ENCODE peak calls at places on chromosomes 1 and 21, in five cellular contexts. Y, H, N, X and G are unnamed samples.
A peak's percentile ranks its signal among the peaks of the same experiment; 100 is the strongest.

GRCh38 chr1:167472729-167473529 is 45.4 kb downstream of the CD247 start:
- DNase-seq in H (no peak), X (no peak), N (no peak), Y (no peak), G (no peak)

GRCh38 chr1:2151906-2152305 is 42.7 kb downstream of the FAAP20 start:
- DNase-seq in H (no peak), X (no peak), N (no peak), Y (no peak), G (no peak)

GRCh38 chr1:57190898-57191297 is 225.1 kb upstream of the C8B start:
- DNase-seq in N (no peak), X (no peak), H (no peak), Y (no peak), G (no peak)

GRCh38 chr21:14773777-14774345 is 227.7 kb upstream of the SAMSN1 start:
- DNase-seq in H (peak; percentile 83), Y (no peak), N (peak; percentile 29), X (no peak), G (no peak)

GRCh38 chr1:91273875-91274274 is 130.8 kb downstream of the HFM1 start:
- DNase-seq in H (no peak), N (no peak), Y (no peak), X (no peak), G (no peak)

GRCh38 chr1:225458222-225458631 is 30.4 kb upstream of the LBR start:
- DNase-seq in H (no peak), X (no peak), N (no peak), Y (no peak), G (no peak)

GRCh38 chr1:226687476-226687875 is 51.6 kb downstream of the ITPKB start:
- DNase-seq in N (no peak), X (no peak), H (no peak), Y (no peak), G (no peak)

GRCh38 chr21:46111857-46112730 is 14.2 kb downstream of the COL6A2 start:
- DNase-seq in Y (peak; percentile 14), H (peak; percentile 7), X (peak; percentile 82), N (no peak), G (peak; percentile 60)

GRCh38 chr1:210647406-210648333 is 319.0 kb downstream of the HHAT start:
- DNase-seq in N (no peak), H (no peak), Y (no peak), X (no peak), G (no peak)

GRCh38 chr21:44024895-44025353 is 12.8 kb downstream of the TRAPPC10 start:
- DNase-seq in X (no peak), H (peak; percentile 17), N (no peak), Y (peak; percentile 24), G (peak; percentile 75)

GRCh38 chr1:13469343-13469742 is 44.5 kb downstream of the LRRC38 start:
- DNase-seq in Y (no peak), X (no peak), N (no peak), H (no peak), G (no peak)

GRCh38 chr1:225603538-225604354 is 49.2 kb downstream of the ENAH start:
- DNase-seq in X (no peak), H (no peak), Y (no peak), N (peak; percentile 54), G (no peak)

GRCh38 chr1:26373281-26373680 is 731 bp upstream of the ZNF683 start:
- DNase-seq in Y (no peak), N (no peak), X (no peak), H (no peak), G (no peak)

GRCh38 chr1:215188302-215188950 is 105.9 kb downstream of the KCNK2 start:
- DNase-seq in N (no peak), H (no peak), X (no peak), Y (no peak), G (no peak)

GRCh38 chr21:42089093-42089631 is 18.0 kb downstream of the UMODL1 start:
- DNase-seq in X (no peak), H (no peak), Y (no peak), N (no peak), G (no peak)

GRCh38 chr1:6445062-6445763 is 20.6 kb downstream of the ESPN start:
- DNase-seq in H (peak; percentile 74), Y (no peak), X (no peak), N (no peak), G (no peak)

DNA sequence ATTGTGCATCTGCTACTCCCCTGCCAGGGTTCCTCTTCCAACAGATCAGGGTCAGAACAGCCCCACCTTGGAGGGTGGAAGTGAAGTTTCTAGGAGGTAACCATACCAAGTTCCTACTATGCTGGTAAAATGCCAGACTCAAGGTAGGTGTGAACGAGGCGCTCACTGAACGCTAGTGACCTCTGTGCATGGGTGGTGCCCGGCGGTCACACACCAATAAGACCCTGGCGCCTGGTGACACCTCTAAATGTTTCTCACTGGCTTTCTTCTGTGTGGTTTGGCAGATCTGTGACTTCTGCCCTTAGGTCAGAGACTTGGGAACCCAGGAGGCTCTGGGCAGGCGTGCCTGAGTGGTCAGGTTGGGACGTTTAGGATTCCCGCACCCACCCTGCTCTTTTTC is 55.9 kb downstream of the TMCO4 start:
- DNase-seq in X (no peak), H (no peak), Y (no peak), N (no peak), G (no peak)
- H3K4me3 ChIP-seq in X (no peak overlapping the region), H (no peak overlapping the region), Y (no peak overlapping the region), N (no peak overlapping the region), G (no peak overlapping the region)

GRCh38 chr1:42957229-42957879 is 1.3 kb downstream of the SLC2A1 start:
- DNase-seq in Y (no peak), X (peak; percentile 71), N (no peak), H (peak; percentile 67), G (no peak)

GRCh38 chr1:42958488-42959317 is at the start of gene SLC2A1:
- DNase-seq in N (peak; percentile 89), Y (peak; percentile 90), X (peak; percentile 95), H (peak; percentile 94), G (peak; percentile 90)

GRCh38 chr1:42955311-42956063 is 3.2 kb downstream of the SLC2A1 start:
- DNase-seq in H (no peak), N (no peak), X (no peak), Y (no peak), G (no peak)

GRCh38 chr1:42956739-42957138 is 1.9 kb downstream of the SLC2A1 start:
- DNase-seq in Y (no peak), H (no peak), X (no peak), N (no peak), G (no peak)

DNA sequence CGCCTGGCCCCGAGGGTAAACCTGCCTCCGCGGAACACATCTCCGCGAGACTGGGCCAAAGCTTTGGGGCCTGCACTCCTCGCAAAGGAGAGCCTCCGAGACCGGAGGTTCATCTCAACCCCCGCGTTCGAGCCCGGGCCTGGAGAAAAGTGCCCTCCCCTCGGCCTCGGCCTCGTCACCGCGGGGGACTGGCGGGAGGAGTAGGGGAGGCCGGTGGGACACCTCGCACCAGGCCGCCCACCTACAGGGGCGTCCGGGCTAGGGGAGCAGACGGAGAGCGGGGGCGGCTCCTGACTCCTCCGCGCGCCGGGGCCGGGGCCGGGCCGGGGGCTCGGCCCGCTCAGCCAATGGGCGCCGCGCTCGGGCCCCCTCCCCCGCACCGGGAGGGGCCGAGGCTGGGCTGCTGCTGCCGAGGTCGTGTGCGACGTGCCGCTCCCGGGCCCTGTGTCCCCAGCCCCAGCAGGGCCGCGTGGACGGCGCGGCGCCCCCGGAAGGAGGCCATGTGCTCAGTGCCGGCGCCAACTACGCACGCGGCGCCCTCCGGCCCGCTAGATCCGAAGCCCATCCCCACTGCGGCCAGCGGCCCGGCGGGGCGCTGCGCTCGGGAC is 684 bp downstream of the SLC2A1 start:
- DNase-seq in X (peak; percentile 91), N (no peak), H (peak; percentile 62), Y (peak; percentile 56), G (no peak)
- TF ChIP-seq POLR2AphosphoS5 in X (no peak), N (no peak), H (no peak), Y (no peak), G (no peak)

GRCh38 chr1:154176341-154176740 is 15.6 kb downstream of the TPM3 start:
- DNase-seq in Y (no peak), X (no peak), H (peak; percentile 28), N (no peak), G (no peak)

GRCh38 chr1:154181944-154182341 is 10.0 kb downstream of the TPM3 start:
- DNase-seq in H (no peak), Y (no peak), X (no peak), N (no peak), G (no peak)

GRCh38 chr1:154179951-154180687 is 11.8 kb downstream of the TPM3 start:
- DNase-seq in H (peak; percentile 32), Y (no peak), X (no peak), N (no peak), G (no peak)

GRCh38 chr1:154178006-154178405 is 13.9 kb downstream of the TPM3 start:
- DNase-seq in N (no peak), H (no peak), X (no peak), Y (no peak), G (no peak)

DNA sequence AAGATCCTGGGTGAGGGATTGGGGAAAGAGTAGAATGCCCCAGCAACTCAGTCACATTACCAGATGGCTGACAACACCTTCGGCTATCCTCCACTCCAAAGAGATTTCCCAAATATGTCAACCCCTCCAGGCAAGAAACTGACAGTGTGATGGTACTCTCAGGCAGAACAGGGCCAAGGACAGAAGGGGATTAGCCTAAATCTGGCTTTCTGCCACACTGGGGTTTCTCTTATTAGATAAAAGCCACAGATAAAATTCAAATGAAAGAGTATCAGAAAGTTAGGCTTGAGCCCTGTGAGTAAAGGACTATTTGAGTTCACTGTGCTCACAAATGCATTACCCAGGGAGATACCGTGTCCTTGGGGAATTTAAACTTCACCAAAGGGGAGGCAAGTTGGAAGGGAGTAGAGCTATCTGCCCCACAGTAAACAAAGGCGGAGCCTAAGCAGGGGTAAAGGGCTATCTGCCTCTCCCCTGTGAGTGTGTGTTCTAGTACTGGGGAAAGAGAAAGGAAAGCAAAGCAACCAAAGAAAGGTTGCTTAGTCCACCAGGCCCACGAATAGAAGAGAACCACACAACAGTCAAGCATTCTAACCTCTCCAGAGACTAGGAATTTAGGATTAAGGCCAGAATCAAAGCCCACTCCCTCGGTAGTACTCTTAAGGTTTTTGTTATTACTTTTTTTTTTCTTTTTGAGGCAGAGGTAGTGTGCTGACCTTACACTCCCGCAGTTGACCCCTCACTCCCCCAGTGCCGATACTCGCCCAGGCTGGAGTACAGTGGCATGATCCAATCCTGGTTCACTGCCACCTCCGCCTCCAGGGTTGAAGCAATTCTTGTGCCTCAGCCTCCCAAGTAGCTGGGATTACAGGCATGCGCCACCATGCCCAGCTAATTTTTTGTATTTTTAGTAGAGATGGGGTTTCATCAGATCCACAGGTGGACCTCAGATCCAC is 12.8 kb downstream of the TPM3 start:
- DNase-seq in X (no peak), Y (no peak), N (no peak), H (peak; percentile 49), G (no peak)
- H3K4me1 ChIP-seq in X (peaks cover 65% of the 10 kb centered on the region), Y (peaks cover 26% of the 10 kb centered on the region), N (peaks cover 38% of the 10 kb centered on the region), H (peaks cover 63% of the 10 kb centered on the region), G (peaks cover 68% of the 10 kb centered on the region)

GRCh38 chr1:228037401-228038386 is 30.9 kb downstream of the WNT3A start:
- DNase-seq in Y (no peak), H (no peak), X (peak; percentile 87), N (no peak), G (peak; percentile 69)
- H3K4me3 ChIP-seq in Y (peak overlapping the region; percentile 49), H (no peak overlapping the region), X (peak overlapping the region; percentile 30), N (no peak overlapping the region), G (peak overlapping the region; percentile 47)